ENCODE peak calls at places on chromosomes 13 and 19, in eight cellular contexts. W, M, P, D, T, I, L and V are unnamed samples.

GRCh38 chr19:2057484-2058469 is 6.7 kb upstream of the MKNK2 start:
- DNase-seq in W (no peak), M (no peak), P (no peak), D (no peak), T (no peak), I (no peak), L (no peak), V (no peak)

GRCh38 chr19:17718988-17719711 is at the start of gene MAP1S:
- DNase-seq in W (peak), M (peak), P (peak), D (peak), T (peak), I (peak), L (peak), V (peak)

GRCh38 chr19:51354742-51355148 is 11.4 kb downstream of the ETFB start:
- DNase-seq in W (no peak), M (no peak), P (no peak), D (no peak), T (no peak), I (no peak), L (no peak), V (peak)

GRCh38 chr13:101026328-101026727 is 351.7 kb upstream of the TMTC4 start:
- DNase-seq in W (no peak), M (no peak), P (no peak), D (no peak), T (no peak), I (no peak), L (no peak), V (no peak)

GRCh38 chr19:8111376-8111775 is 38.0 kb downstream of the FBN3 start:
- DNase-seq in W (no peak), M (no peak), P (no peak), D (no peak), T (no peak), I (no peak), L (no peak), V (no peak)

GRCh38 chr19:1307320-1307719 is 21.6 kb downstream of the EFNA2 start:
- DNase-seq in W (no peak), M (no peak), P (no peak), D (no peak), T (no peak), I (no peak), L (no peak), V (no peak)

GRCh38 chr13:46160474-46161066 is 21.4 kb downstream of the LCP1 start:
- DNase-seq in W (no peak), M (no peak), P (peak), D (no peak), T (no peak), I (no peak), L (no peak), V (peak)

GRCh38 chr13:64480206-64480605 is 2749.9 kb downstream of the PCDH9 start:
- DNase-seq in W (no peak), M (no peak), P (no peak), D (no peak), T (no peak), I (no peak), L (no peak), V (no peak)

GRCh38 chr13:53123536-53123935 is 94.9 kb downstream of the OLFM4 start:
- DNase-seq in W (no peak), M (no peak), P (no peak), D (no peak), T (no peak), I (no peak), L (no peak), V (no peak)

GRCh38 chr13:75857291-75857690 is 221.2 kb downstream of the LMO7 start:
- DNase-seq in W (no peak), M (no peak), P (no peak), D (no peak), T (no peak), I (no peak), L (no peak), V (no peak)

GRCh38 chr13:113451951-113452421 is 1.3 kb downstream of the ADPRHL1 start:
- DNase-seq in W (no peak), M (no peak), P (no peak), D (no peak), T (no peak), I (no peak), L (no peak), V (no peak)

GRCh38 chr13:37617162-37617561 is 18.6 kb upstream of the POSTN start:
- DNase-seq in W (no peak), M (no peak), P (no peak), D (no peak), T (no peak), I (no peak), L (no peak), V (peak)

GRCh38 chr19:39746836-39747529 is 9.2 kb upstream of the CLC start:
- DNase-seq in W (no peak), M (no peak), P (no peak), D (no peak), T (no peak), I (no peak), L (no peak), V (no peak)

GRCh38 chr19:13208964-13209796 is 59.0 kb downstream of the IER2 start:
- DNase-seq in W (no peak), M (no peak), P (no peak), D (no peak), T (no peak), I (no peak), L (no peak), V (peak)

GRCh38 chr19:40650749-40651305 is 39.6 kb downstream of the NUMBL start:
- DNase-seq in W (no peak), M (no peak), P (no peak), D (no peak), T (no peak), I (no peak), L (no peak), V (no peak)

GRCh38 chr19:1101337-1101698 is 2.5 kb upstream of the GPX4 start:
- DNase-seq in W (no peak), M (no peak), P (no peak), D (no peak), T (no peak), I (no peak), L (no peak), V (no peak)